ENCODE peak calls at places on chromosomes 6 and 20, in ten cellular contexts. L is left ventricle myocardium inferior; A is cardiac fibroblast; U is kidney epithelial cell; I is heart left ventricle; V is GM12865; Y is activated CD8-positive, alpha-beta T cell treated with anti-CD3 and anti-CD28 coated beads for 36 hours; E is cardiac muscle cell; D is HCT116; K is lower leg skin. P is an unnamed sample.
A peak's percentile ranks its signal among the peaks of the same experiment; 100 is the strongest.

GRCh38 chr6:47419621-47420020 is 58.0 kb upstream of the CD2AP start:
- DNase-seq in Y (no peak), V (no peak), D (no peak), A (no peak), L (no peak), E (no peak), I (no peak), U (peak; percentile 82), K (no peak), P (no peak)

GRCh38 chr6:15110721-15111354 is 135.0 kb upstream of the JARID2 start:
- DNase-seq in V (no peak), E (no peak), Y (no peak), L (no peak), K (no peak), A (peak; percentile 6), D (no peak), I (no peak), U (no peak), P (no peak)

GRCh38 chr6:97864366-97864765 is 581.4 kb upstream of the MMS22L start:
- DNase-seq in A (no peak), I (no peak), K (no peak), D (no peak), E (no peak), V (no peak), Y (no peak), L (no peak), U (no peak), P (no peak)

GRCh38 chr6:134878136-134878535 is 71.8 kb downstream of the ALDH8A1 start:
- DNase-seq in U (no peak), I (no peak), L (no peak), K (no peak), E (no peak), A (peak; percentile 25), D (no peak), V (no peak), Y (no peak), P (no peak)

GRCh38 chr6:33695451-33695855 is 16.0 kb downstream of the UQCC2 start:
- DNase-seq in U (no peak), E (no peak), Y (no peak), A (peak; percentile 21), L (no peak), K (no peak), D (no peak), I (no peak), V (no peak), P (no peak)

GRCh38 chr6:51541847-51542246 is 545.6 kb downstream of the PKHD1 start:
- DNase-seq in E (no peak), A (no peak), D (no peak), L (no peak), K (no peak), I (no peak), V (no peak), Y (no peak), U (no peak), P (no peak)

GRCh38 chr20:37315293-37316110 is 26.0 kb downstream of the MANBAL start:
- DNase-seq in I (peak; percentile 81), U (no peak), A (peak; percentile 84), D (no peak), K (peak; percentile 55), E (peak; percentile 35), L (peak; percentile 86), V (peak; percentile 77), Y (no peak), P (peak; percentile 58)

GRCh38 chr6:25601797-25602679 is 50.0 kb upstream of the SCGN start:
- DNase-seq in Y (no peak), E (peak; percentile 69), V (peak; percentile 59), A (peak; percentile 77), D (peak; percentile 28), U (peak; percentile 18), K (no peak), I (no peak), L (no peak), P (peak; percentile 40)

GRCh38 chr6:3473773-3474172 is 16.9 kb upstream of the SLC22A23 start:
- DNase-seq in V (no peak), Y (no peak), A (no peak), I (no peak), E (no peak), K (no peak), L (no peak), U (no peak), D (no peak), P (no peak)

GRCh38 chr6:167827062-167827587 is 414 bp downstream of the AFDN start:
- DNase-seq in V (peak; percentile 57), Y (peak; percentile 14), D (no peak), I (peak; percentile 24), U (no peak), E (peak; percentile 76), K (no peak), L (peak; percentile 42), A (no peak), P (peak; percentile 74)

GRCh38 chr6:170057034-170057734 is 233.7 kb downstream of the DLL1 start:
- DNase-seq in I (no peak), D (no peak), A (no peak), L (no peak), U (no peak), Y (no peak), V (no peak), E (no peak), K (no peak), P (no peak)

GRCh38 chr6:168314948-168315347 is 4.6 kb downstream of the DACT2 start:
- DNase-seq in L (no peak), A (peak; percentile 89), Y (no peak), I (no peak), K (peak; percentile 60), E (peak; percentile 17), U (no peak), V (no peak), D (no peak), P (no peak)

GRCh38 chr20:9068896-9069663 is at the start of gene PLCB4:
- DNase-seq in U (peak; percentile 23), D (no peak), A (peak; percentile 20), I (peak; percentile 64), E (peak; percentile 72), L (peak; percentile 52), K (no peak), V (no peak), Y (peak; percentile 4), P (no peak)

GRCh38 chr6:144012534-144012933 is 4.5 kb upstream of the PLAGL1 start:
- DNase-seq in K (no peak), E (no peak), A (peak; percentile 8), L (no peak), D (no peak), I (no peak), V (no peak), U (no peak), Y (no peak), P (no peak)

GRCh38 chr6:15628499-15629131 is 34.2 kb downstream of the DTNBP1 start:
- DNase-seq in U (peak; percentile 32), I (no peak), Y (peak; percentile 91), A (peak; percentile 67), K (no peak), D (no peak), V (no peak), E (no peak), L (no peak), P (peak; percentile 21)

GRCh38 chr6:29376003-29376402 is 912 bp upstream of the OR12D3 start:
- DNase-seq in I (no peak), Y (no peak), E (peak; percentile 6), A (no peak), K (no peak), D (peak; percentile 19), U (no peak), V (peak; percentile 12), L (no peak), P (peak; percentile 19)
- TF ChIP-seq CTCF in I (no peak), Y (no peak), E (no peak), A (no peak), K (no peak), D (peak; percentile 49), U (no peak), V (peak; percentile 13), L (no peak), P (peak; percentile 7)

DNA sequence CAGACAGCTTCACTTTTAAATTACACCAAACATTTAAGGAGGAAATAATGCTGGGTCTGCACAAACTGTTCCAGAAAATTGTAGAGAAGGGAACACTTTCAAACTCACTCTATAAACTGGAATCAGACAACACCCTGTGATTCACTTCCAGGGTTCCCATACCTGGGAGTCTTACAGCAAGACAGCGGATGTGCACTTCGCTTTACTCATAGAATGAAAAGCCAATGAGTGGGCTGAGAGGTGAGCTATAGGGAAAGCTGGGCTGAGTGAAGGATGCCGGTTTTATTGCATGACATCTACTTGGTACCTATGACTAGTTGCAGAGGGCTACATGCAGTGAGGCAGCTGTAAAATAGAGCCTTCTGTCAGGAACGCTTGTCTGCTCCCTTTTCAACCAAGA is 152.1 kb downstream of the FNDC1 start:
- DNase-seq in D (no peak), L (no peak), U (no peak), I (no peak), A (no peak), V (no peak), K (no peak), Y (no peak), E (no peak), P (no peak)
- TF ChIP-seq CTCF in D (no peak), L (no peak), U (no peak), I (no peak), A (no peak), V (no peak), K (no peak), Y (no peak), E (no peak), P (no peak)

DNA sequence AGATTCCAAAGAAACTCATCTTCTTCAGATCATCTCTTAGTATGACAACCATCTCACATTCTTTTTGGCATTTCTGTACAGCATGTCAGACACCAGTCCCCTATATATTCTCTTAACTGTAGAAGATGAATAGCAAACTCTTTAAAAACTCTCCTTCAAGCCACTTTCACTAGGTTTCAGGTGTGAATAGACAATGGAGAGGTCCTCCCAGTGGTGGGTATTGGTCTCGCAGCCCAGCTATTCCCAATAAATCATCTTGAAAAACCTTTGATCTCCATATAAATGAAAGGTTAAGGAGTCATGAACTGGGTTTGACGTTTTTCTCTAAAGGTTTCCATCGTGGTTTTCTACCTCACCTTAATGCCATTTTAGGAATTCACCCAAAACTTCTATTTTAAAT is 180.0 kb downstream of the GJA1 start:
- DNase-seq in D (peak; percentile 18), L (no peak), K (no peak), Y (no peak), I (no peak), V (no peak), E (no peak), U (no peak), A (no peak), P (no peak)
- TF ChIP-seq CTCF in D (no peak), L (peak; percentile 19), K (no peak), Y (no peak), I (no peak), V (no peak), E (no peak), U (no peak), A (peak; percentile 20), P (no peak)

DNA sequence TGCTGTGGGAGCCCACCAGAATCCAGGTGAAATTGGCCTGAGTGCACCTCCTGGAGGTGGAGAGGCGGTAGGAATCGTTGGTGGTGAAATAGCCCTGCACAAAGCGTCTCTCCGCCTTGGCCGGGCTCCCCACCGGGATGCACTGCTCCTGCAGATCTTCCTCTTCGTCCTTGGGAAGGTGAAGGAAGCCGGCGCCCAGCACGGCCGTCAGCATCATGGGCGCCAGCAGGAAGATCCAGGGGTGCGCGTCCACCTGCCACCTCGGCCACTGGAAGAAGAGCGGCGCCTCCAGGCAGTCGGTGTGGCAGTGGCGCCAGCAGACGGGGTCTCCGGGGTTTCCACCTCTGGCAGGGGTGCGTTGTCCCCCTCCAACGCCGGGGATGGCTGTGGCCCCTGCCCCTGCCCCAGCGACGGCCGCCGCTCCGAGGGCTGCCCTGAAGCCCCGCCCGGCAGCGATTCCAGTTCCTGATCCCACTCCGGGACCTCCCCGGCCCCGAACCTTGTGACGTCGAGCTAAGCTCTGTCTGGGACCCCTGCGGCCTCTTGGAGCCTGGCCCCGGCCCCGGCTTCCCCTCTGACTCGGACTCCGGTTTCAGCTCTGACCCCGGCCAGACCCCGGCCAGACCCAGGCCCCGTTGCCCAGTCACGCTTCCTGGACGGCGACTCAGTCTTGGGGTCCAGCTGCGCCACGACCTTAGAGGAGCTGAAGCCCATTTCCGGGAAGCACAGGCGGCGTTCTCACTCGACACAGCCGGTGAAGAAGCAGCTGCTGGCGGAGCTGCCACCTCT is 91.9 kb downstream of the CD164 start:
- DNase-seq in Y (no peak), L (no peak), E (no peak), D (no peak), K (no peak), A (no peak), U (no peak), V (no peak), I (no peak), P (no peak)
- TF ChIP-seq CTCF in Y (no peak), L (no peak), E (no peak), D (no peak), K (no peak), A (no peak), U (no peak), V (no peak), I (no peak), P (no peak)